ENCODE peak calls at places on chromosomes 16 and 17, in seven cellular contexts. One of them, this sample, is unnamed.
A peak's percentile ranks its signal among the peaks of the same experiment; 100 is the strongest.

GRCh38 chr16:56539667-56540066 is 19.8 kb upstream of the BBS2 start:
- DNase-seq in substantia nigra: no peak
- DNase-seq in stimulated activated CD4-positive, alpha-beta T cell treated with anti-CD3 and anti-CD28 coated beads, Interleukin-1b, Interleukin-23, amount 100 ng/mL, for 1 hour: no peak
- DNase-seq in activated effector memory CD4-positive, alpha-beta T cell treated with anti-CD3 and anti-CD28 coated beads, Interleukin-2, amount 50 U/mL, for 16 hours: no peak
- DNase-seq in BJ: no peak
- DNase-seq in activated T-cell treated with anti-CD3 and anti-CD28 coated beads for 1 hour: no peak
- DNase-seq in AG04450: no peak
- DNase-seq in this sample: no peak

GRCh38 chr17:78192616-78193015 is 5.5 kb downstream of the AFMID start:
- DNase-seq in activated T-cell treated with anti-CD3 and anti-CD28 coated beads for 1 hour: no peak
- DNase-seq in activated effector memory CD4-positive, alpha-beta T cell treated with anti-CD3 and anti-CD28 coated beads, Interleukin-2, amount 50 U/mL, for 16 hours: no peak
- DNase-seq in substantia nigra: no peak
- DNase-seq in BJ: no peak
- DNase-seq in stimulated activated CD4-positive, alpha-beta T cell treated with anti-CD3 and anti-CD28 coated beads, Interleukin-1b, Interleukin-23, amount 100 ng/mL, for 1 hour: no peak
- DNase-seq in AG04450: no peak
- DNase-seq in this sample: no peak

GRCh38 chr17:76644995-76645394 is 1.4 kb upstream of the ST6GALNAC1 start:
- DNase-seq in AG04450: no peak
- DNase-seq in activated T-cell treated with anti-CD3 and anti-CD28 coated beads for 1 hour: no peak
- DNase-seq in substantia nigra: no peak
- DNase-seq in activated effector memory CD4-positive, alpha-beta T cell treated with anti-CD3 and anti-CD28 coated beads, Interleukin-2, amount 50 U/mL, for 16 hours: no peak
- DNase-seq in BJ: no peak
- DNase-seq in stimulated activated CD4-positive, alpha-beta T cell treated with anti-CD3 and anti-CD28 coated beads, Interleukin-1b, Interleukin-23, amount 100 ng/mL, for 1 hour: no peak
- DNase-seq in this sample: peak; percentile 5

GRCh38 chr16:83660282-83660681 is 147.5 kb upstream of the HSBP1 start:
- DNase-seq in AG04450: no peak
- DNase-seq in substantia nigra: no peak
- DNase-seq in BJ: no peak
- DNase-seq in activated T-cell treated with anti-CD3 and anti-CD28 coated beads for 1 hour: no peak
- DNase-seq in activated effector memory CD4-positive, alpha-beta T cell treated with anti-CD3 and anti-CD28 coated beads, Interleukin-2, amount 50 U/mL, for 16 hours: no peak
- DNase-seq in stimulated activated CD4-positive, alpha-beta T cell treated with anti-CD3 and anti-CD28 coated beads, Interleukin-1b, Interleukin-23, amount 100 ng/mL, for 1 hour: no peak
- DNase-seq in this sample: no peak

GRCh38 chr16:70695351-70696070 is 9.7 kb upstream of the MTSS2 start:
- DNase-seq in activated T-cell treated with anti-CD3 and anti-CD28 coated beads for 1 hour: no peak
- DNase-seq in AG04450: no peak
- DNase-seq in BJ: no peak
- DNase-seq in activated effector memory CD4-positive, alpha-beta T cell treated with anti-CD3 and anti-CD28 coated beads, Interleukin-2, amount 50 U/mL, for 16 hours: no peak
- DNase-seq in substantia nigra: no peak
- DNase-seq in stimulated activated CD4-positive, alpha-beta T cell treated with anti-CD3 and anti-CD28 coated beads, Interleukin-1b, Interleukin-23, amount 100 ng/mL, for 1 hour: no peak
- DNase-seq in this sample: no peak

GRCh38 chr17:68288804-68289203 is 2.1 kb downstream of the SLC16A6 start:
- DNase-seq in BJ: no peak
- DNase-seq in activated T-cell treated with anti-CD3 and anti-CD28 coated beads for 1 hour: no peak
- DNase-seq in substantia nigra: no peak
- DNase-seq in stimulated activated CD4-positive, alpha-beta T cell treated with anti-CD3 and anti-CD28 coated beads, Interleukin-1b, Interleukin-23, amount 100 ng/mL, for 1 hour: no peak
- DNase-seq in AG04450: no peak
- DNase-seq in activated effector memory CD4-positive, alpha-beta T cell treated with anti-CD3 and anti-CD28 coated beads, Interleukin-2, amount 50 U/mL, for 16 hours: no peak
- DNase-seq in this sample: no peak

GRCh38 chr17:82407255-82407654 is 10.9 kb upstream of the HEXD start:
- DNase-seq in stimulated activated CD4-positive, alpha-beta T cell treated with anti-CD3 and anti-CD28 coated beads, Interleukin-1b, Interleukin-23, amount 100 ng/mL, for 1 hour: no peak
- DNase-seq in activated effector memory CD4-positive, alpha-beta T cell treated with anti-CD3 and anti-CD28 coated beads, Interleukin-2, amount 50 U/mL, for 16 hours: no peak
- DNase-seq in BJ: no peak
- DNase-seq in substantia nigra: no peak
- DNase-seq in activated T-cell treated with anti-CD3 and anti-CD28 coated beads for 1 hour: no peak
- DNase-seq in AG04450: no peak
- DNase-seq in this sample: no peak

GRCh38 chr16:66717112-66717675 is 20.7 kb upstream of the CMTM4 start:
- DNase-seq in activated T-cell treated with anti-CD3 and anti-CD28 coated beads for 1 hour: no peak
- DNase-seq in substantia nigra: peak; percentile 10
- DNase-seq in AG04450: peak; percentile 45
- DNase-seq in BJ: no peak
- DNase-seq in stimulated activated CD4-positive, alpha-beta T cell treated with anti-CD3 and anti-CD28 coated beads, Interleukin-1b, Interleukin-23, amount 100 ng/mL, for 1 hour: no peak
- DNase-seq in activated effector memory CD4-positive, alpha-beta T cell treated with anti-CD3 and anti-CD28 coated beads, Interleukin-2, amount 50 U/mL, for 16 hours: no peak
- DNase-seq in this sample: no peak

GRCh38 chr17:71500761-71501555 is 619.9 kb upstream of the SOX9 start:
- DNase-seq in activated T-cell treated with anti-CD3 and anti-CD28 coated beads for 1 hour: no peak
- DNase-seq in AG04450: no peak
- DNase-seq in activated effector memory CD4-positive, alpha-beta T cell treated with anti-CD3 and anti-CD28 coated beads, Interleukin-2, amount 50 U/mL, for 16 hours: no peak
- DNase-seq in BJ: peak; percentile 44
- DNase-seq in substantia nigra: no peak
- DNase-seq in stimulated activated CD4-positive, alpha-beta T cell treated with anti-CD3 and anti-CD28 coated beads, Interleukin-1b, Interleukin-23, amount 100 ng/mL, for 1 hour: no peak
- DNase-seq in this sample: no peak

GRCh38 chr17:1005361-1005946 is 8.5 kb downstream of the TIMM22 start:
- DNase-seq in substantia nigra: peak; percentile 58
- DNase-seq in activated T-cell treated with anti-CD3 and anti-CD28 coated beads for 1 hour: no peak
- DNase-seq in activated effector memory CD4-positive, alpha-beta T cell treated with anti-CD3 and anti-CD28 coated beads, Interleukin-2, amount 50 U/mL, for 16 hours: no peak
- DNase-seq in stimulated activated CD4-positive, alpha-beta T cell treated with anti-CD3 and anti-CD28 coated beads, Interleukin-1b, Interleukin-23, amount 100 ng/mL, for 1 hour: no peak
- DNase-seq in AG04450: no peak
- DNase-seq in BJ: no peak
- DNase-seq in this sample: peak; percentile 91

GRCh38 chr17:4086041-4086483 is 56.8 kb downstream of the ZZEF1 start:
- DNase-seq in AG04450: no peak
- DNase-seq in activated effector memory CD4-positive, alpha-beta T cell treated with anti-CD3 and anti-CD28 coated beads, Interleukin-2, amount 50 U/mL, for 16 hours: peak; percentile 64
- DNase-seq in stimulated activated CD4-positive, alpha-beta T cell treated with anti-CD3 and anti-CD28 coated beads, Interleukin-1b, Interleukin-23, amount 100 ng/mL, for 1 hour: no peak
- DNase-seq in activated T-cell treated with anti-CD3 and anti-CD28 coated beads for 1 hour: no peak
- DNase-seq in BJ: no peak
- DNase-seq in substantia nigra: no peak
- DNase-seq in this sample: no peak

GRCh38 chr17:79131701-79132100 is 57.1 kb downstream of the ENGASE start:
- DNase-seq in AG04450: no peak
- DNase-seq in activated effector memory CD4-positive, alpha-beta T cell treated with anti-CD3 and anti-CD28 coated beads, Interleukin-2, amount 50 U/mL, for 16 hours: no peak
- DNase-seq in stimulated activated CD4-positive, alpha-beta T cell treated with anti-CD3 and anti-CD28 coated beads, Interleukin-1b, Interleukin-23, amount 100 ng/mL, for 1 hour: no peak
- DNase-seq in substantia nigra: no peak
- DNase-seq in activated T-cell treated with anti-CD3 and anti-CD28 coated beads for 1 hour: no peak
- DNase-seq in BJ: no peak
- DNase-seq in this sample: no peak

GRCh38 chr17:69524854-69525253 is 110.4 kb downstream of the MAP2K6 start:
- DNase-seq in activated T-cell treated with anti-CD3 and anti-CD28 coated beads for 1 hour: no peak
- DNase-seq in activated effector memory CD4-positive, alpha-beta T cell treated with anti-CD3 and anti-CD28 coated beads, Interleukin-2, amount 50 U/mL, for 16 hours: no peak
- DNase-seq in BJ: no peak
- DNase-seq in substantia nigra: no peak
- DNase-seq in stimulated activated CD4-positive, alpha-beta T cell treated with anti-CD3 and anti-CD28 coated beads, Interleukin-1b, Interleukin-23, amount 100 ng/mL, for 1 hour: no peak
- DNase-seq in AG04450: no peak
- DNase-seq in this sample: no peak

GRCh38 chr16:70577256-70577698 is 53.7 kb downstream of the SF3B3 start:
- DNase-seq in activated T-cell treated with anti-CD3 and anti-CD28 coated beads for 1 hour: no peak
- DNase-seq in AG04450: no peak
- DNase-seq in stimulated activated CD4-positive, alpha-beta T cell treated with anti-CD3 and anti-CD28 coated beads, Interleukin-1b, Interleukin-23, amount 100 ng/mL, for 1 hour: no peak
- DNase-seq in substantia nigra: no peak
- DNase-seq in activated effector memory CD4-positive, alpha-beta T cell treated with anti-CD3 and anti-CD28 coated beads, Interleukin-2, amount 50 U/mL, for 16 hours: no peak
- DNase-seq in BJ: no peak
- DNase-seq in this sample: peak; percentile 65

GRCh38 chr16:70646260-70647241 is at the start of gene IL34:
- DNase-seq in substantia nigra: no peak
- DNase-seq in AG04450: no peak
- DNase-seq in BJ: no peak
- DNase-seq in activated T-cell treated with anti-CD3 and anti-CD28 coated beads for 1 hour: no peak
- DNase-seq in stimulated activated CD4-positive, alpha-beta T cell treated with anti-CD3 and anti-CD28 coated beads, Interleukin-1b, Interleukin-23, amount 100 ng/mL, for 1 hour: no peak
- DNase-seq in activated effector memory CD4-positive, alpha-beta T cell treated with anti-CD3 and anti-CD28 coated beads, Interleukin-2, amount 50 U/mL, for 16 hours: no peak
- DNase-seq in this sample: peak; percentile 77

This sample was measured in sigmoid colon.